ENCODE peak calls at places on chromosome 19, in five cellular contexts. E, F, X, S and J are unnamed samples.

GRCh38 chr19:21604941-21605548 is 99.6 kb downstream of the ZNF429 start:
- DNase-seq in E (no peak), X (no peak), F (no peak), S (no peak), J (peak)

GRCh38 chr19:49874503-49875157 is 2.5 kb downstream of the AKT1S1 start:
- DNase-seq in X (no peak), F (no peak), E (no peak), S (no peak), J (peak)

GRCh38 chr19:12790628-12791344 is 500 bp upstream of the JUNB start:
- DNase-seq in F (no peak), X (no peak), S (no peak), E (no peak), J (no peak)

GRCh38 chr19:33208371-33208770 is 14.2 kb downstream of the LRP3 start:
- DNase-seq in X (no peak), E (no peak), S (no peak), F (no peak), J (no peak)

GRCh38 chr19:46848389-46848788 is 2.3 kb downstream of the AP2S1 start:
- DNase-seq in E (no peak), F (no peak), S (no peak), X (no peak), J (no peak)

GRCh38 chr19:44903602-44904425 is 1.8 kb upstream of the APOE start:
- DNase-seq in X (no peak), E (peak), S (peak), F (peak), J (peak)

GRCh38 chr19:45577111-45577905 is 7.3 kb downstream of the OPA3 start:
- DNase-seq in S (peak), E (peak), X (no peak), F (no peak), J (peak)

GRCh38 chr19:41876847-41877489 is at the start of gene CD79A:
- DNase-seq in F (no peak), S (no peak), E (no peak), X (no peak), J (no peak)

GRCh38 chr19:23817519-23817918 is 58.8 kb upstream of the ZNF681 start:
- DNase-seq in S (peak), E (peak), X (no peak), F (peak), J (peak)

DNA sequence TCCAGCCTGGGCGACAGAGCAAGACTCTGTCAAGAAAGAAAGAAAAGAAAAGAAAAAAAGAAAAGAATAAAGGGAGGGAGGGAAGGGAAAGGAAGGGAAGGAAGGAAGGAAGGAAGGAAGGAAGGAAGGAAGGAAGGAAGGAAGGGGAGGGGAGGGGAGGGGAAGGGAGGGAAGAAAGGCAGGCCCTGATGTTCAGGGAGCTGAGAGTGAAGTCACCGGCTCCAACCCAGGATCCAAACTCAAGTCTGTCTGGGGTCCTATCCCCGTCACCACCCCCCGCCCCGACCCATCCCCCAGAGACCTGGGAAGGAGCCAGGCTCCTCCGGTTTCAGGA is 5.8 kb upstream of the RDH13 start:
- DNase-seq in E (no peak), F (no peak), X (no peak), S (no peak), J (no peak)
- H3K4me3 ChIP-seq in E (peak), F (peak), X (peak), S (no peak), J (peak)

GRCh38 chr19:20357921-20358320 is 190.9 kb downstream of the ZNF486 start:
- DNase-seq in S (no peak), X (no peak), F (no peak), E (no peak), J (no peak)

GRCh38 chr19:20365146-20365545 is 198.1 kb downstream of the ZNF486 start:
- DNase-seq in E (peak), X (no peak), F (no peak), S (no peak), J (no peak)

GRCh38 chr19:20359933-20360720 is 193.1 kb downstream of the ZNF486 start:
- DNase-seq in E (no peak), S (no peak), X (no peak), F (no peak), J (peak)
- TF ChIP-seq CTCF in E (no peak), S (no peak), X (no peak), F (no peak), J (no peak)

GRCh38 chr19:52039169-52039568 is 9.5 kb downstream of the ZNF432 start:
- DNase-seq in E (no peak), S (no peak), X (no peak), F (no peak), J (no peak)
- H3K4me3 ChIP-seq in E (no peak), S (no peak), X (no peak), F (no peak), J (no peak)

DNA sequence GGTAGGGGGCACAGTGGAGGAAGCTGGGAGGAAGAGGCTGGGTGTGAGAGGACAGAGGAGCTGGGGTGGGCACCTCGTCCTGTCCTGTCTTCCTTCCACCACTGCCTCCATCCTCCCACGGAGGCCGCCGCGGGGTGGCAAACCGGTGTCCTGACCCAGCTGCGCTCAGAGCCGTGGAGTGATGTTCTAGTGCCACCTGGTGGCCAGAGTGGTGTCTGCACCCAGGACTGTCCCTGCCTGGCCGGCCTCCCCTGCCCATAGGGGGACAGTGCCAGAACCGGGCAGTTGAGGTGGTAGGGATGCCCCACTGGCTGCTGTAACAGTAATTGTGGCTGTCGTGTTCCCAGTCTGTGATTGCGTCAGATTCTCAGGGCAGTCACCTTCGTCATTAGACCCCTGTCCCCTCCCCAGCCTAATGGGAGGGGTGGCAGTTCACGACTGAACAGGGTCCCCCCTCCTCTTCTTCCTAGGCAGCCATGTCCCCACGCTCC is 11.1 kb upstream of the ARRDC2 start:
- DNase-seq in S (peak), X (no peak), F (peak), E (peak), J (peak)
- TF ChIP-seq CTCF in S (peak), X (peak), F (peak), E (peak), J (peak)

GRCh38 chr19:1526979-1527649 is 3.2 kb downstream of the PLK5 start:
- DNase-seq in S (no peak), F (no peak), E (no peak), X (no peak), J (peak)
- H3K4me3 ChIP-seq in S (no peak), F (no peak), E (no peak), X (no peak), J (no peak)

GRCh38 chr19:3362217-3362907 is 4.0 kb upstream of the NFIC start:
- DNase-seq in X (no peak), F (no peak), E (no peak), S (no peak), J (no peak)

GRCh38 chr19:3361384-3362216 is 4.8 kb upstream of the NFIC start:
- DNase-seq in X (no peak), F (no peak), S (no peak), E (no peak), J (no peak)

GRCh38 chr19:3359850-3360493 is 6.4 kb upstream of the NFIC start:
- DNase-seq in E (peak), S (no peak), F (peak), X (no peak), J (peak)

GRCh38 chr19:3358919-3359849 is 7.2 kb upstream of the NFIC start:
- DNase-seq in X (no peak), F (peak), S (peak), E (peak), J (peak)

DNA sequence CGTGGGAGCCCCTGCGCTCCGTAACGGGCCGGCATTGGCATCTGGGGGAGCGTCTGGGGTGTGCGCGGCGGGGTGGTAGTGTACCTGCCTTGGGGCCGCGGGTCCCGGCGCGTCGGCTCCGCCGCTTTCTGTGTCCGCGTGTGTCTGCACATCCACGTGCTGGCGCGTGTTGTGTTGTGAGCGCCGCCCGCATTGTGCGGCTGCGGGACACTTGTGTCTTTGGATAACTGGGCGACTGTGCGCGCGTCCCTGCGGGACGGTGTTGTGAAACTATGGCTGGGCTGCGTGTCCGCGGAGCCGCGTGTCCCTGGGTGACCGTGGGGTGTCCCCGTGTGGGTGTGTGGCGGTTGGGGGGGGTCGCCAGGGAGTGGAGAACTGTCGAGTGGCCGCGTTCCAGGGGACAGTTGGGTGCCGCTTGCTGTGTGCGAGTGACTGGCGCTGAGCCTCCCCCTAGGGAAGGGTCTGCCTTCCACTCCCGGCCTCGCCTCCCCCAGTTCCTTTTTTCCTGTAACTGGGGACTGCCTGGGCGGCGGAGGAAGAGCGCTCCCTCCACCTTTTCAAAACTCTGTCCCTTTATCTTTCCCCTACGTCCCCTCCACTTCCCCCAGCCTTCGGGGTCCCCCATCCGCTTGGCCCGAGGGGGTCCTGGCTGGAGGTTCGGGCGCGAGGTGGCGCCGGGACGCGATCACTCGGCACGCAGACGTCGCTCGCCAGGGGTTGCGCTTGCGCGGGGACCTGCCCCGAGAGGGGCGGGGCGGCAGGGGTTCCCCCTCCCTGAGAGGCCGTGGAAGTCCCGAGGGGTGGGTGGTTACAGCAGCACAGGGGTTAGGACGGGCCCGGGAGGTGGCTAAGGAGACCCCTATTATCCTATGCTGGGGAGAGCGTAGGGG is 5.6 kb upstream of the NFIC start:
- DNase-seq in E (no peak), F (peak), X (no peak), S (no peak), J (peak)
- TF ChIP-seq CTCF in E (peak), F (peak), X (no peak), S (no peak), J (no peak)

GRCh38 chr19:18265611-18265981 is 8.7 kb downstream of the IQCN start:
- DNase-seq in F (no peak), X (no peak), E (no peak), S (no peak), J (no peak)
- H3K4me3 ChIP-seq in F (no peak), X (no peak), E (no peak), S (no peak), J (no peak)